ENCODE peak calls at places on chromosomes 16 and 17, in six cellular contexts. P, M, L, S, F and E are unnamed samples.

GRCh38 chr16:47247691-47248090 is 103.9 kb upstream of the NETO2 start:
- DNase-seq in P (no peak), M (no peak), L (no peak), S (no peak), F (no peak), E (no peak)

GRCh38 chr16:70681382-70682238 is 4.2 kb downstream of the MTSS2 start:
- DNase-seq in P (no peak), M (no peak), L (no peak), S (no peak), F (no peak), E (no peak)

GRCh38 chr16:1102921-1103648 is 7.0 kb upstream of the C1QTNF8 start:
- DNase-seq in P (peak; percentile 68), M (peak; percentile 50), L (peak; percentile 52), S (peak; percentile 62), F (peak; percentile 53), E (peak; percentile 76)

GRCh38 chr17:44045493-44045892 is 21.0 kb downstream of the LSM12 start:
- DNase-seq in P (no peak), M (no peak), L (no peak), S (no peak), F (no peak), E (no peak)

GRCh38 chr17:44785921-44786320 is 27.1 kb downstream of the ADAM11 start:
- DNase-seq in P (no peak), M (no peak), L (no peak), S (no peak), F (no peak), E (no peak)

GRCh38 chr17:31780436-31780835 is 78.6 kb downstream of the COPRS start:
- DNase-seq in P (no peak), M (no peak), L (no peak), S (no peak), F (no peak), E (no peak)

GRCh38 chr16:82720414-82720813 is 93.6 kb downstream of the CDH13 start:
- DNase-seq in P (no peak), M (no peak), L (no peak), S (no peak), F (no peak), E (no peak)

GRCh38 chr17:8753976-8754440 is 4.3 kb downstream of the SPDYE4 start:
- DNase-seq in P (no peak), M (no peak), L (no peak), S (no peak), F (no peak), E (no peak)

GRCh38 chr17:61179316-61179715 is 220.3 kb upstream of the TBX2 start:
- DNase-seq in P (no peak), M (no peak), L (no peak), S (no peak), F (no peak), E (no peak)

GRCh38 chr16:30069575-30070462 is 4.3 kb downstream of the ALDOA start:
- DNase-seq in P (no peak), M (no peak), L (no peak), S (no peak), F (no peak), E (no peak)

GRCh38 chr17:37315601-37316000 is 60.2 kb upstream of the C17orf78 start:
- DNase-seq in P (no peak), M (no peak), L (no peak), S (no peak), F (no peak), E (no peak)

GRCh38 chr17:75695141-75695829 is 26.0 kb upstream of the ITGB4 start:
- DNase-seq in P (no peak), M (no peak), L (no peak), S (no peak), F (no peak), E (no peak)